ENCODE peak calls at places on chromosome 20, in nine cellular contexts. F is right cardiac atrium, R is Caco-2, H is adipocyte, Z is A549, G is HepG2, I is fibroblast of lung, W is heart left ventricle, P is PC-3. D is an unnamed sample. For H3K4me1, the result is how much of the 10 kb centered on the place peaks cover.

GRCh38 chr20:33353013-33353402 is 48.3 kb downstream of the CDK5RAP1 start:
- DNase-seq in F (no peak), W (no peak), R (peak), Z (no peak), I (no peak), H (no peak), G (no peak), P (no peak), D (no peak)

GRCh38 chr20:44040202-44040915 is 125.7 kb downstream of the TOX2 start:
- DNase-seq in F (no peak), Z (no peak), H (no peak), W (no peak), R (peak), G (no peak), I (no peak), P (no peak), D (no peak)

GRCh38 chr20:51366155-51366886 is 176.2 kb downstream of the NFATC2 start:
- DNase-seq in W (peak), P (peak), I (peak), H (peak), G (no peak), Z (peak), R (no peak), F (peak), D (peak)

GRCh38 chr20:25090492-25091429 is 8.8 kb upstream of the VSX1 start:
- DNase-seq in W (no peak), F (peak), Z (no peak), G (no peak), H (no peak), R (no peak), I (no peak), P (peak), D (no peak)

GRCh38 chr20:49570828-49571552 is 3.1 kb upstream of the PTGIS start:
- DNase-seq in R (peak), Z (no peak), H (no peak), F (no peak), I (peak), W (no peak), P (peak), G (no peak), D (peak)

GRCh38 chr20:14622796-14623195 is 285.4 kb upstream of the FLRT3 start:
- DNase-seq in R (peak), G (peak), Z (peak), F (no peak), I (peak), H (peak), P (peak), W (no peak), D (peak)

GRCh38 chr20:8127553-8128255 is 4.4 kb upstream of the PLCB1 start:
- DNase-seq in G (no peak), F (no peak), P (no peak), H (no peak), Z (no peak), I (peak), W (no peak), R (no peak), D (no peak)

GRCh38 chr20:23568320-23569011 is at the start of gene CST9L:
- DNase-seq in W (no peak), H (no peak), P (no peak), R (no peak), Z (no peak), I (no peak), G (no peak), F (no peak), D (no peak)

GRCh38 chr20:10786678-10787077 is 112.9 kb upstream of the JAG1 start:
- DNase-seq in Z (no peak), W (no peak), R (no peak), H (no peak), F (no peak), I (no peak), P (no peak), G (no peak), D (no peak)

GRCh38 chr20:11995750-11996567 is 78.3 kb downstream of the BTBD3 start:
- DNase-seq in W (peak), F (no peak), I (peak), R (no peak), Z (no peak), G (no peak), P (no peak), H (no peak), D (no peak)

GRCh38 chr20:46129955-46130481 is 11.9 kb downstream of the CD40 start:
- DNase-seq in P (no peak), W (no peak), I (no peak), Z (no peak), R (no peak), G (no peak), H (no peak), F (no peak), D (no peak)

GRCh38 chr20:7736336-7736735 is 203.9 kb downstream of the HAO1 start:
- DNase-seq in R (no peak), Z (no peak), W (no peak), H (no peak), I (peak), P (peak), F (no peak), G (no peak), D (no peak)

GRCh38 chr20:54123587-54124180 is 50.1 kb downstream of the CYP24A1 start:
- DNase-seq in F (no peak), G (peak), Z (peak), I (peak), R (peak), H (peak), P (peak), W (no peak), D (no peak)

GRCh38 chr20:59157064-59157463 is 6.6 kb upstream of the ZNF831 start:
- DNase-seq in H (no peak), P (no peak), G (no peak), W (no peak), I (no peak), R (no peak), Z (no peak), F (no peak), D (no peak)

GRCh38 chr20:59158673-59159072 is 4.9 kb upstream of the ZNF831 start:
- DNase-seq in P (no peak), F (no peak), W (no peak), G (no peak), R (no peak), H (no peak), Z (no peak), I (no peak), D (no peak)

GRCh38 chr20:59159091-59159821 is 4.4 kb upstream of the ZNF831 start:
- DNase-seq in Z (no peak), F (no peak), P (peak), R (no peak), W (no peak), H (no peak), I (no peak), G (no peak), D (no peak)

GRCh38 chr20:59159822-59160740 is 3.5 kb upstream of the ZNF831 start:
- DNase-seq in F (no peak), R (no peak), I (no peak), H (no peak), W (no peak), Z (no peak), G (no peak), P (no peak), D (no peak)

DNA sequence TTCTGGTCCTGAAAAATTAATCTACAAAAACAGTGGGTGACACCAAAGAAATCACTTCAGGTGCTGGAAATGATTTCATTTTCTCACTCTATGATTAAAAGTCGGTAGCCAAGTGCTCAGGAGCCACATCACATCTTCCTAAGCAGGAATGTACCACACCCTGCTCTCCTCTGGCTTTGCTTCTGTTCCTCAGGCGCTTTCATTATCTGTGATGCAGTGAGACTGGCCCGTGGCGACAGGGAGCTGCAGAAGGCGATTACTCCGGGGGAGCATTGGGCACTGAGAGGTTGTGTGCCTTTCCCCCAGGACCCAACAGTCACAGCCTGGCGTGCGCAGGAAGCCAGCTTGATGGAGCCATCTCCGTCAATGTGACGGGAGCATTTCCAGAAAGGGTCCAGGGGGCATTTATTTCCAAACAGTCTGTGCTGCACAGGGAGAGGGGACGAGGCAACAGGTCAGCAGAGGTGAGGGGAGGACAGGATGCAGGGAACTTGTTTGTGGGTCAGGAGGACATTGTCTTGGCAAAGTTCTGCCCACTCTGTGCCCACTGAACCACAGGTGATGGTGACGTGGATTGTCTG is 5.6 kb upstream of the ZNF831 start:
- DNase-seq in W (no peak), G (no peak), P (no peak), Z (no peak), I (no peak), H (no peak), R (no peak), F (no peak), D (no peak)
- H3K4me1 ChIP-seq in W (under half), G (under half), P (under half), Z (under half), I (under half), H (under half), R (under half), F (under half), D (under half)

GRCh38 chr20:41172296-41173140 is 35.2 kb downstream of the PLCG1 start:
- DNase-seq in G (no peak), W (peak), R (peak), Z (no peak), H (no peak), F (peak), P (no peak), I (no peak), D (peak)

GRCh38 chr20:41173161-41173721 is 35.9 kb downstream of the PLCG1 start:
- DNase-seq in W (peak), R (peak), P (peak), I (peak), Z (peak), F (peak), G (peak), H (peak), D (peak)

GRCh38 chr20:41174782-41175181 is 37.4 kb downstream of the PLCG1 start:
- DNase-seq in G (no peak), P (no peak), I (peak), R (no peak), W (peak), Z (no peak), H (peak), F (peak), D (no peak)

GRCh38 chr20:41174373-41174772 is 37.0 kb downstream of the PLCG1 start:
- DNase-seq in Z (no peak), R (peak), W (peak), F (peak), P (no peak), I (no peak), G (no peak), H (no peak), D (no peak)

DNA sequence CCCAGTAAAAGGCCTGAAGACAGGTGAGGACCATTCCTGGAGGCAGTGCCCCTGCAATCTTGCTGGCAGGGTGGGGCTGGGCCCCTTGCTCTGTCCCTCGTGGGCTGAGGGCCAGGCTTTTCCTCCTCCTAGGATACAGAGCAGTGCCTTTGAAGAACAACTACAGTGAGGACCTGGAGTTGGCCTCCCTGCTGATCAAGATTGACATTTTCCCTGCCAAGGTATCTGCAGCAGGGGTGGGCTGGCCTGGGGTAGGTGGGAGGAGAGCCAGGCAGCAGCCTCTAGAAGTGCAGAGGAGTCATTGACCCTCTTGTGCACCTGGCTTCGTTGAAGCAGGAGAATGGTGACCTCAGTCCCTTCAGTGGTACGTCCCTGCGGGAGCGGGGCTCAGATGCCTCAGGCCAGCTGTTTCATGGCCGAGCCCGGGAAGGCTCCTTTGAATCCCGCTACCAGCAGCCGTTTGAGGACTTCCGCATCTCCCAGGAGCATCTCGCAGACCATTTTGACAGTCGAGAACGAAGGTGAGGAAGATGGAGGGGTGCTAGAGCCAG is 36.5 kb downstream of the PLCG1 start:
- DNase-seq in W (peak), G (no peak), F (peak), I (no peak), Z (no peak), H (no peak), P (no peak), R (peak), D (peak)
- H3K4me1 ChIP-seq in W (under half), G (under half), F (under half), I (under half), Z (under half), H (half or more), P (under half), R (under half), D (under half)

GRCh38 chr20:21100590-21101452 is 5.3 kb downstream of the LINC00237 start:
- DNase-seq in P (no peak), Z (no peak), G (no peak), W (no peak), H (peak), R (no peak), F (peak), I (no peak), D (no peak)

GRCh38 chr20:21102691-21103311 is 3.4 kb downstream of the LINC00237 start:
- DNase-seq in F (peak), P (no peak), I (no peak), R (no peak), W (peak), H (peak), G (no peak), Z (no peak), D (no peak)

GRCh38 chr20:21102252-21102609 is 3.9 kb downstream of the LINC00237 start:
- DNase-seq in R (peak), H (no peak), W (no peak), Z (no peak), G (no peak), I (no peak), P (no peak), F (peak), D (no peak)

GRCh38 chr20:21099653-21100589 is 6.2 kb downstream of the LINC00237 start:
- DNase-seq in R (peak), H (peak), P (no peak), Z (no peak), W (no peak), F (peak), G (no peak), I (no peak), D (no peak)

GRCh38 chr20:21101453-21102251 is 4.5 kb downstream of the LINC00237 start:
- DNase-seq in G (no peak), W (no peak), Z (no peak), I (no peak), R (peak), F (peak), P (no peak), H (no peak), D (peak)
- H3K4me1 ChIP-seq in G (under half), W (under half), Z (under half), I (under half), R (under half), F (under half), P (under half), H (under half), D (under half)

DNA sequence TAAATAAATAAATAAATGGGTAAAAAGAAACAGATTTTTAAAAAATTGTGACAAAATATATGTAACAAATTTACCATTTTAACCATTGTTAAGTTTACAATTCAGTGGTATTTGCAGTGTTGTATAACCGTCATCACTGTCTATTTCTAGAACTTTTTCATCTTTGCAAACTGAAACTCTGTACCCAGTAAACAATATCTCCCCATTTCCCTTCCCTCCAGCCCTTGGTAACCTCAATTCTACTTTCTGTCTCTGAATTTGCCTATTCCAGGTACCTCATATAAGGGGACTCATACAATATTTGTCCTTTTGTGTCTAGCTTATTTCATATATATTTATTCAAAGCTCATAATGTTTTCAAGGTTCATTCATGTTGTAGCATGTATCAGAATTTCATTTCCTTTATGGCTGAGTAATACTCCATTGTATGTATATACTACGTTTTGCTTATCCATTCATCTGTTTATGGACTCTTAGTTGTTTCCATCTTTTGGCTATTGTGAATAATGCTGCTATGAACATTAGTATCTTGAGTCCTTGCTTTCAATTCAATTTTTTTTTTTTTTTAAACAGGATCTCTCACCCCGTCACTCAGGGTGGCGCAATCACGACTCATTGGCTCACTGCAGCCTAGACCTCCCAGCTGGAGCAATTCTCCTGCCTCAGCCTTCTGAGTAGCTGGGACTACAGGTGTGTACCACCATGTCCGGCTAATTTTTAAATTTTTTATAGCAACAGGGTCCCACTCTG is 8.9 kb downstream of the MANBAL start:
- DNase-seq in P (peak), H (peak), G (no peak), W (no peak), R (peak), I (no peak), F (no peak), Z (no peak), D (no peak)
- H3K4me1 ChIP-seq in P (under half), H (half or more), G (under half), W (under half), R (under half), I (under half), F (under half), Z (half or more), D (under half)

GRCh38 chr20:47354710-47355488 is 1.6 kb downstream of the ZMYND8 start:
- DNase-seq in W (no peak), P (peak), G (peak), Z (no peak), R (no peak), I (peak), F (no peak), H (peak), D (no peak)
- H3K4me1 ChIP-seq in W (under half), P (half or more), G (half or more), Z (half or more), R (half or more), I (half or more), F (half or more), H (half or more), D (under half)